ENCODE peak calls at places on chromosomes 4 and X, in six cellular contexts. Z is right lobe of liver, F is mesendoderm, L is right cardiac atrium, C is suprapubic skin, R is gastrocnemius medialis. H is an unnamed sample.

GRCh38 chrX:45479835-45480422 is 279.3 kb upstream of the DIPK2B start:
- DNase-seq in Z (no peak), F (peak; percentile 28), L (no peak), C (no peak), R (no peak), H (peak; percentile 54)

GRCh38 chr4:48998440-48998839 is 12.4 kb downstream of the CWH43 start:
- DNase-seq in Z (no peak), F (no peak), L (no peak), C (no peak), R (no peak), H (no peak)

GRCh38 chr4:22661443-22661842 is 31.3 kb upstream of the GBA3 start:
- DNase-seq in Z (no peak), F (no peak), L (no peak), C (no peak), R (no peak), H (no peak)

GRCh38 chr4:47213971-47214370 is 182.6 kb downstream of the GABRB1 start:
- DNase-seq in Z (no peak), F (no peak), L (no peak), C (no peak), R (no peak), H (no peak)

GRCh38 chr4:146900295-146900694 is 45.4 kb downstream of the TTC29 start:
- DNase-seq in Z (no peak), F (no peak), L (no peak), C (no peak), R (no peak), H (no peak)

GRCh38 chr4:11614426-11614825 is 185.7 kb upstream of the HS3ST1 start:
- DNase-seq in Z (no peak), F (peak; percentile 40), L (no peak), C (no peak), R (no peak), H (peak; percentile 73)

GRCh38 chr4:172716291-172716690 is 452.3 kb upstream of the GALNT7 start:
- DNase-seq in Z (no peak), F (no peak), L (no peak), C (no peak), R (no peak), H (no peak)

GRCh38 chr4:21858971-21859370 is 89.6 kb downstream of the KCNIP4 start:
- DNase-seq in Z (no peak), F (no peak), L (no peak), C (no peak), R (no peak), H (no peak)

GRCh38 chr4:154741131-154741530 is 2.7 kb upstream of the LRAT start:
- DNase-seq in Z (no peak), F (no peak), L (no peak), C (no peak), R (no peak), H (no peak)

GRCh38 chr4:2402053-2402452 is 16.4 kb downstream of the ZFYVE28 start:
- DNase-seq in Z (peak; percentile 77), F (peak; percentile 97), L (peak; percentile 80), C (no peak), R (peak; percentile 88), H (no peak)

GRCh38 chr4:2401610-2401983 is 16.8 kb downstream of the ZFYVE28 start:
- DNase-seq in Z (no peak), F (no peak), L (no peak), C (no peak), R (no peak), H (no peak)

GRCh38 chr4:2402941-2403340 is 15.5 kb downstream of the ZFYVE28 start:
- DNase-seq in Z (no peak), F (no peak), L (peak; percentile 30), C (no peak), R (no peak), H (peak; percentile 47)

GRCh38 chr4:2400841-2401609 is 17.4 kb downstream of the ZFYVE28 start:
- DNase-seq in Z (no peak), F (no peak), L (no peak), C (no peak), R (no peak), H (peak; percentile 49)

DNA sequence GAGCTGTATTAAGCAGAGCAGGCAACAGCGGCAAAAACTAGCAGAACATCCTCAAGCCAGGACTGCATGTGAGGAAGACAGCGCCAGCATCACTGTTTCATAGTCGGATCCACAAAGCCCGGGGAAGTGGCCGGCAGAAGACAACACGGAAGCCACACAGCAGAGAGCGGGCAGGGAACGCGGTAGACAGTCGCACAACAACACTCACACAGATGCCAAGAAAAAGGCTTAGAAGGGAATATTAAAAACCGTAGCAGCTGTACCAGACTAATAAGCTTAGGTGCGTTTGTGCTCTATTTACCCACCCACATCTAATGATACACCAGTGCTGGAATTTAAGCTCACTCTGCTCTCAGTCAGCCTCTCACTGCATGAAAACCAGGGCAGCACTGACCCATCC is 16.0 kb downstream of the ZFYVE28 start:
- DNase-seq in Z (no peak), F (no peak), L (no peak), C (no peak), R (no peak), H (no peak)
- H3K4me3 ChIP-seq in Z (no peak overlapping the region), F (no peak overlapping the region), L (peak overlapping the region; percentile 11), C (peak overlapping the region; percentile 37), R (peak overlapping the region; percentile 41), H (no peak overlapping the region)

GRCh38 chr4:24168658-24169057 is 278.8 kb upstream of the PPARGC1A start:
- DNase-seq in Z (no peak), F (no peak), L (no peak), C (no peak), R (no peak), H (no peak)
- H3K4me1 ChIP-seq in Z (no peaks in the 10 kb centered on the region), F (no peaks in the 10 kb centered on the region), L (no peaks in the 10 kb centered on the region), C (no peaks in the 10 kb centered on the region), R (no peaks in the 10 kb centered on the region), H (no peaks in the 10 kb centered on the region)

DNA sequence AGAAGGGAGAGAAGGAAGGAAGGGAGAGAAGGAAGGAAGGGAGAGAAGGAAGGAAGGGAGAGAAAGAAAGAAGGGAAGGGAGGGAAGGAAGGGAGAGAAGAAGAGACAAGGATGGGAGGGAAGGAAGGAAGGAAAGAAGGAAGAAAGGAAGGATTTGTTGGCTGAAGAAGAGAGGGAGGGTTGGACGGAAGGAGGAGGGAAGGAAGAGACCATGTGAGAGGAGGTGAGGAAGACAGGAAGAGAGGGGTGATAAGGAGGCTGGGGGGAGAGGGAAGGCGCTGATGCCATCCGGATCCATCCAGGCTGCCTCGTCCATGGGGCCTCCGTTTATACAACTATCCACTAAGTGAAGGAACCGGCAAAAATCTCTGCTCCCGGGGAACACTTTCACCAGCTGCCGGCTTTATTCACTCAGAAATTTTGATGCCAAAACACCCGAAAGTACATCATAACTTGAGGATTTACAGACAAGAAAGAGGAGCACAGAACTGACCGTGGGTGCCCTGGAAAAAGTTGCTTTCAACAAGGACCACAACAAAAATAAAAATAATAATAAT is 14.9 kb downstream of the DHRSX start:
- DNase-seq in Z (no peak), F (no peak), L (no peak), C (no peak), R (no peak), H (peak; percentile 35)
- H3K27ac ChIP-seq in Z (no peak overlapping the region), F (no peak overlapping the region), L (no peak overlapping the region), C (peak overlapping the region; percentile 71), R (peak overlapping the region; percentile 73), H (peak overlapping the region; percentile 28)

GRCh38 chr4:123878976-123879375 is 482.4 kb downstream of the SPRY1 start:
- DNase-seq in Z (no peak), F (no peak), L (no peak), C (no peak), R (no peak), H (no peak)

GRCh38 chr4:123876122-123876521 is 479.5 kb downstream of the SPRY1 start:
- DNase-seq in Z (no peak), F (no peak), L (no peak), C (no peak), R (no peak), H (no peak)

GRCh38 chr4:123877561-123877960 is 481.0 kb downstream of the SPRY1 start:
- DNase-seq in Z (no peak), F (no peak), L (no peak), C (no peak), R (no peak), H (no peak)

GRCh38 chr4:123874044-123874443 is 477.4 kb downstream of the SPRY1 start:
- DNase-seq in Z (no peak), F (no peak), L (no peak), C (no peak), R (no peak), H (no peak)

GRCh38 chr4:123876640-123877039 is 480.0 kb downstream of the SPRY1 start:
- DNase-seq in Z (no peak), F (no peak), L (no peak), C (no peak), R (no peak), H (no peak)
- H3K4me3 ChIP-seq in Z (no peak overlapping the region), F (no peak overlapping the region), L (no peak overlapping the region), C (no peak overlapping the region), R (no peak overlapping the region), H (no peak overlapping the region)

GRCh38 chr4:86959588-86960500 is 25.0 kb downstream of the AFF1 start:
- DNase-seq in Z (no peak), F (peak; percentile 91), L (no peak), C (no peak), R (no peak), H (no peak)
- H3K4me1 ChIP-seq in Z (peaks cover 27% of the 10 kb centered on the region), F (peaks cover 18% of the 10 kb centered on the region), L (peaks cover 10% of the 10 kb centered on the region), C (peaks cover 7% of the 10 kb centered on the region), R (peaks cover 25% of the 10 kb centered on the region), H (peaks cover 5% of the 10 kb centered on the region)

DNA sequence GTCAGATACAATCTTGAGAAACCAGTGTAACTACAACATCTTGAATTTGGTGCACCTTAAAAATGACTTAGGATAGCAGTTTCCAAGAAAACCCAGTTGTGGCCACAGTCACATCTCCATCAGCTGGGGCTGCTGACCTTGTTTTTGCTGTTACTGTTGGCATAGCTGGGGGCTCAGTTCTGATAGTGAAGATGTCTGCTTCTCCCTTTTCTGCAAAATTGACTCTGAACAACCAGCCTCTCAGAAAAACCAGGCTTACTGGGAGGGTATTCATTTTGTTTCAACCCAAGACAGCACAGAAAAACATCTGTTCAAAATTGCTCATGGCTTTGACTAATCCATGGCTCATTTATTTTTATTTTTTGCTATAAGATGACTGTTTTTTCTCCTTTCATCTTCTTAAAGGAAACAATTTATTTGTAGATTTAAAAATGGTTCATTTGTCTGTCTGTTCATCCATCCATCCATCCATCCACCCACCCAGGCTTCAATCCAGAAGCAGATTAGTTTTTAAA is 53.1 kb downstream of the RASL11B start:
- DNase-seq in Z (no peak), F (no peak), L (no peak), C (no peak), R (no peak), H (no peak)
- H3K27ac ChIP-seq in Z (no peak overlapping the region), F (no peak overlapping the region), L (no peak overlapping the region), C (no peak overlapping the region), R (no peak overlapping the region), H (no peak overlapping the region)

DNA sequence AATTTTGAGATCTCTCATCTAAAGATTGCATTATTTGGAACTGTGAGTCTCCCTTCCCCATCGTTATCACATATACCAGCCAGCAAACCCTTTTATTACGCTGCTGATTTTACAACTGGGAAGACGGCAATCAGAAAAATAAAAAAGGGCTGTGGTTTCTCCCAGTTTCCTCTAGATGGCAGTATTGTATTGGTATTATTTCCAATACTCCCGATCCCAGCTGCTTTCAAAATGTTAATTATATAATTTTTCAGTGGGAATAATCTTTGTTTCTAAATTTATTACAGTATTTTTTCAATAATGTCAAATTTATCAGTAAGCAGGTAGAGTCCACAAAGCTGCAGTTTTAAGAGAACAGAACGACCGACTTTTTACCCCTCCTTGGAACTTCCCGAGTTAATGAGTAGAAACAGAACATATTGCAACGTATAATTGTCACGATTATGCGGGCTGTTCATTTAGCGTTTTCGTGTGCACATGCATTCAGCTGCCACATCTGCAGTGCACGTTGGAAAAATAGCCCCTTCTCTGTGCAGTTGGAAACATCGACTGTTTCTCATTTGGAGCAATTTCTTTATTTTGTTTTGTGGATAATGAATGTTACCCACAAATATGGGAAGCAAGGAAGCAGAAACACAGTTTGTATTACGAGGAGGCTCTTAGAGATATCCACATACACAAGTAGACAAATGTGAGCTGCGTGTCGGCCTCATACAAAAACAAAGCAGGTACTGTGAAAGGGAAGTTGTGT is 187.9 kb downstream of the STIM2 start:
- DNase-seq in Z (no peak), F (peak; percentile 25), L (no peak), C (no peak), R (no peak), H (no peak)
- H3K4me3 ChIP-seq in Z (peak overlapping the region; percentile 28), F (no peak overlapping the region), L (peak overlapping the region; percentile 48), C (peak overlapping the region; percentile 30), R (peak overlapping the region; percentile 48), H (peak overlapping the region; percentile 11)